ENCODE peak calls at places on chromosomes 12 and 14, in ten cellular contexts. J, X, S, T, O, V, L, Z, P and I are unnamed samples. For H3K4me1 and H3K27me3, the result is how much of the 10 kb centered on the place peaks cover.

GRCh38 chr14:97978336-97978735 is 1181.2 kb downstream of the VRK1 start:
- DNase-seq in J (peak), X (peak), S (peak), T (no peak), O (peak), V (peak), L (peak), Z (peak), P (peak), I (peak)

GRCh38 chr12:81888341-81888740 is 129.2 kb upstream of the PPFIA2 start:
- DNase-seq in J (no peak), X (no peak), S (no peak), T (no peak), O (no peak), V (no peak), L (no peak), Z (no peak), P (no peak), I (no peak)

GRCh38 chr12:57630891-57631433 is 2.0 kb downstream of the B4GALNT1 start:
- DNase-seq in J (peak), X (no peak), S (no peak), T (no peak), O (peak), V (no peak), L (no peak), Z (no peak), P (no peak), I (no peak)

GRCh38 chr12:5220835-5221234 is 177.2 kb downstream of the KCNA5 start:
- DNase-seq in J (no peak), X (no peak), S (no peak), T (peak), O (no peak), V (no peak), L (no peak), Z (no peak), P (no peak), I (no peak)

GRCh38 chr14:60974070-60974469 is 6.8 kb downstream of the TRMT5 start:
- DNase-seq in J (no peak), X (no peak), S (no peak), T (no peak), O (no peak), V (no peak), L (no peak), Z (peak), P (no peak), I (no peak)

GRCh38 chr12:67651380-67651695 is 2.8 kb downstream of the DYRK2 start:
- DNase-seq in J (no peak), X (no peak), S (no peak), T (peak), O (no peak), V (no peak), L (no peak), Z (no peak), P (no peak), I (no peak)

GRCh38 chr12:80001562-80001961 is 66.7 kb upstream of the PPP1R12A start:
- DNase-seq in J (no peak), X (no peak), S (no peak), T (no peak), O (no peak), V (no peak), L (no peak), Z (no peak), P (no peak), I (no peak)

GRCh38 chr14:35400707-35401421 is 3.7 kb downstream of the NFKBIA start:
- DNase-seq in J (peak), X (no peak), S (peak), T (no peak), O (no peak), V (no peak), L (no peak), Z (no peak), P (no peak), I (no peak)

GRCh38 chr14:93234798-93235197 is 27.7 kb downstream of the UBR7 start:
- DNase-seq in J (no peak), X (no peak), S (no peak), T (peak), O (no peak), V (no peak), L (no peak), Z (no peak), P (no peak), I (no peak)

GRCh38 chr12:68175566-68176033 is 16.1 kb upstream of the IFNG start:
- DNase-seq in J (no peak), X (no peak), S (no peak), T (no peak), O (no peak), V (no peak), L (no peak), Z (no peak), P (peak), I (no peak)

GRCh38 chr12:98618952-98619351 is 25.5 kb downstream of the SLC25A3 start:
- DNase-seq in J (no peak), X (no peak), S (no peak), T (peak), O (no peak), V (no peak), L (no peak), Z (no peak), P (no peak), I (no peak)

GRCh38 chr12:59066445-59066844 is 146.1 kb upstream of the LRIG3 start:
- DNase-seq in J (no peak), X (no peak), S (no peak), T (no peak), O (no peak), V (no peak), L (no peak), Z (no peak), P (no peak), I (no peak)

GRCh38 chr14:68666899-68667298 is 126.0 kb downstream of the ZFP36L1 start:
- DNase-seq in J (no peak), X (no peak), S (no peak), T (no peak), O (no peak), V (no peak), L (no peak), Z (no peak), P (no peak), I (no peak)

GRCh38 chr12:97312570-97313135 is 150.0 kb upstream of the RMST start:
- DNase-seq in J (no peak), X (no peak), S (no peak), T (no peak), O (no peak), V (no peak), L (no peak), Z (no peak), P (no peak), I (no peak)

GRCh38 chr12:97313471-97314190 is 149.0 kb upstream of the RMST start:
- DNase-seq in J (no peak), X (no peak), S (no peak), T (no peak), O (no peak), V (no peak), L (no peak), Z (no peak), P (no peak), I (no peak)

GRCh38 chr12:97306121-97306520 is 156.5 kb upstream of the RMST start:
- DNase-seq in J (no peak), X (no peak), S (no peak), T (no peak), O (no peak), V (no peak), L (no peak), Z (no peak), P (peak), I (no peak)

GRCh38 chr12:97308576-97309198 is 153.9 kb upstream of the RMST start:
- DNase-seq in J (no peak), X (peak), S (no peak), T (peak), O (no peak), V (no peak), L (no peak), Z (no peak), P (no peak), I (no peak)

GRCh38 chr12:97309921-97310320 is 152.7 kb upstream of the RMST start:
- DNase-seq in J (no peak), X (no peak), S (no peak), T (no peak), O (no peak), V (no peak), L (no peak), Z (no peak), P (no peak), I (no peak)
- H3K4me1 ChIP-seq in J (under half), X (under half), S (under half), T (under half), O (under half), V (under half), L (under half), Z (under half), P (under half), I (under half)

GRCh38 chr14:104937694-104938365 is 13.2 kb downstream of the PLD4 start:
- DNase-seq in J (no peak), X (no peak), S (no peak), T (no peak), O (peak), V (no peak), L (no peak), Z (no peak), P (no peak), I (no peak)
- H3K27me3 ChIP-seq in J (under half), X (under half), S (under half), T (under half), O (under half), V (under half), L (under half), Z (under half), P (under half), I (under half)

GRCh38 chr12:31752450-31752849 is 23.6 kb upstream of the AMN1 start:
- DNase-seq in J (no peak), X (no peak), S (no peak), T (no peak), O (no peak), V (no peak), L (no peak), Z (no peak), P (no peak), I (no peak)

GRCh38 chr12:31745242-31745641 is 16.4 kb upstream of the AMN1 start:
- DNase-seq in J (no peak), X (no peak), S (no peak), T (no peak), O (no peak), V (no peak), L (no peak), Z (no peak), P (no peak), I (no peak)

GRCh38 chr12:31750747-31751039 is 21.9 kb upstream of the AMN1 start:
- DNase-seq in J (no peak), X (no peak), S (no peak), T (no peak), O (no peak), V (no peak), L (no peak), Z (no peak), P (no peak), I (no peak)

GRCh38 chr12:31749024-31749704 is 20.3 kb upstream of the AMN1 start:
- DNase-seq in J (no peak), X (peak), S (peak), T (peak), O (no peak), V (peak), L (peak), Z (peak), P (peak), I (no peak)
- TF ChIP-seq POLR2A in J (no peak), X (no peak), S (no peak), T (no peak), O (no peak), V (no peak), L (peak), Z (no peak), P (no peak), I (peak)

GRCh38 chr12:113088971-113089756 is 32.6 kb downstream of the DTX1 start:
- DNase-seq in J (no peak), X (no peak), S (peak), T (no peak), O (no peak), V (no peak), L (no peak), Z (no peak), P (peak), I (no peak)
- H3K4me1 ChIP-seq in J (under half), X (under half), S (half or more), T (under half), O (under half), V (under half), L (under half), Z (under half), P (under half), I (under half)

GRCh38 chr14:100592461-100592871 is 5.2 kb upstream of the BEGAIN start:
- DNase-seq in J (peak), X (no peak), S (peak), T (no peak), O (no peak), V (no peak), L (no peak), Z (no peak), P (no peak), I (no peak)

GRCh38 chr14:100589071-100589759 is 2.0 kb upstream of the BEGAIN start:
- DNase-seq in J (peak), X (no peak), S (peak), T (no peak), O (no peak), V (no peak), L (no peak), Z (no peak), P (no peak), I (peak)

GRCh38 chr14:100591453-100592371 is 4.5 kb upstream of the BEGAIN start:
- DNase-seq in J (peak), X (no peak), S (peak), T (no peak), O (no peak), V (no peak), L (no peak), Z (no peak), P (no peak), I (no peak)

GRCh38 chr14:100589760-100590469 is 2.7 kb upstream of the BEGAIN start:
- DNase-seq in J (peak), X (no peak), S (peak), T (no peak), O (no peak), V (no peak), L (no peak), Z (no peak), P (no peak), I (no peak)

GRCh38 chr14:100590726-100591452 is 3.7 kb upstream of the BEGAIN start:
- DNase-seq in J (peak), X (no peak), S (peak), T (no peak), O (no peak), V (no peak), L (no peak), Z (no peak), P (no peak), I (no peak)
- H3K27me3 ChIP-seq in J (under half), X (under half), S (under half), T (half or more), O (half or more), V (half or more), L (under half), Z (under half), P (under half), I (under half)

GRCh38 chr12:62468394-62468793 is 1.8 kb downstream of the MON2 start:
- DNase-seq in J (no peak), X (no peak), S (no peak), T (no peak), O (no peak), V (no peak), L (no peak), Z (no peak), P (no peak), I (no peak)

GRCh38 chr12:62468935-62469334 is 2.3 kb downstream of the MON2 start:
- DNase-seq in J (no peak), X (no peak), S (no peak), T (no peak), O (no peak), V (no peak), L (no peak), Z (no peak), P (no peak), I (no peak)

GRCh38 chr12:62466018-62466595 is 519 bp upstream of the MON2 start:
- DNase-seq in J (peak), X (no peak), S (no peak), T (peak), O (no peak), V (peak), L (no peak), Z (peak), P (peak), I (no peak)

GRCh38 chr12:62469704-62470103 is 3.1 kb downstream of the MON2 start:
- DNase-seq in J (no peak), X (no peak), S (no peak), T (no peak), O (no peak), V (no peak), L (no peak), Z (no peak), P (no peak), I (no peak)

DNA sequence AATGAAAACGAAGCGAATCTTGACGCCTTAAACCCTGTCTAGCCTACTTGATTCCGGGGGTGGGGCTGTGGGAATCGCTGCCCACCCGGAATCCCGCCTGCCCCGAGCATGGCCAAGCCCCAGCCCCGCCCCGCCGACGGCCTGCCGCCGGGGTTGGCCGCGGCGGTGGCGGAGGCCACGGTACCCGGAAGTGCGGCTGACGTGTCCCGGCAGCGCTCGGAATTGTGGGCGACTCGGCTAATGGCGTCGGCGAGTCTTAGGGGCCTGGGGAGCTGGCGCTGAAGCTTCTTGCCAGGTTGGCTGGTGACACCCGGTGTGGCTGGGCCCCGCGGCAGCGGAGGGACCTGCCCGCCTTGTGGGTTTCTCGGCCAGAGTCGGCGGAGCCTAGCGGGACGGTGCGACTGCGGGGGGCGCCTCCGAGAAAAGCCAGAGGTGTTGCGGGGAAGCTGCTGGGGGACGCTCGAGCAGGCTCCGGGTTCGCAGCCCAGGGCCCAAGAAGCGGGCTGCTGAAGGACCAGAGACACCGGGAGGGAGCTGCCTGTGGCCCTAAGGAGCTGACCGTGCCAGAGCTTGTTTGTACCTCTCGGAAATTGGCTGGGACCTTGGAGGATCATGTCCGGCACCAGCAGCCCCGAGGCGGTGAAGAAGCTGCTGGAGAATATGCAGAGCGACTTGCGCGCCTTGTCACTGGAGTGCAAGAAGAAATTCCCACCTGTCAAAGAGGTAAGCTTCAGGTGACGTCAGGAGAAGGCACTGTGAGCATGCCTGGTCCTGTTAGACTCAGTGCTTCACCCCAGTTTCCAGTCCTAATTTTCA is at the start of gene MON2:
- DNase-seq in J (peak), X (peak), S (peak), T (peak), O (peak), V (peak), L (no peak), Z (peak), P (peak), I (peak)
- TF ChIP-seq POLR2A in J (peak), X (peak), S (peak), T (peak), O (peak), V (peak), L (peak), Z (peak), P (peak), I (no peak)